ENCODE peak calls at places on chromosomes 12 and 14, in four cellular contexts. L is lung, C is K562, V is left lung. A is an unnamed sample.

GRCh38 chr12:87812030-87812429 is 217.2 kb downstream of the C12orf50 start:
- DNase-seq in L (no peak), C (no peak), V (no peak), A (no peak)

GRCh38 chr12:51082561-51083139 is 746 bp downstream of the CSRNP2 start:
- DNase-seq in L (no peak), C (no peak), V (no peak), A (peak; percentile 18)

GRCh38 chr12:49014547-49014946 is 4.0 kb downstream of the PRKAG1 start:
- DNase-seq in L (no peak), C (no peak), V (no peak), A (no peak)

GRCh38 chr12:131833896-131834641 is 5.9 kb downstream of the MMP17 start:
- DNase-seq in L (no peak), C (peak; percentile 53), V (no peak), A (no peak)

GRCh38 chr14:102235275-102235897 is 69.6 kb downstream of the MOK start:
- DNase-seq in L (peak; percentile 78), C (peak; percentile 83), V (peak; percentile 86), A (peak; percentile 59)

GRCh38 chr12:71904629-71905028 is 34.0 kb upstream of the TPH2 start:
- DNase-seq in L (no peak), C (no peak), V (no peak), A (no peak)

GRCh38 chr14:52342849-52343606 is 28.9 kb downstream of the PTGER2 start:
- DNase-seq in L (no peak), C (no peak), V (no peak), A (no peak)

GRCh38 chr12:116971222-116971621 is 60.5 kb downstream of the FBXW8 start:
- DNase-seq in L (no peak), C (no peak), V (no peak), A (no peak)

GRCh38 chr14:31363331-31364073 is 56.8 kb downstream of the HEATR5A start:
- DNase-seq in L (no peak), C (no peak), V (no peak), A (no peak)

GRCh38 chr14:31360919-31361662 is 59.3 kb downstream of the HEATR5A start:
- DNase-seq in L (no peak), C (no peak), V (no peak), A (no peak)

GRCh38 chr14:31357279-31357678 is 63.1 kb downstream of the HEATR5A start:
- DNase-seq in L (no peak), C (no peak), V (no peak), A (no peak)

DNA sequence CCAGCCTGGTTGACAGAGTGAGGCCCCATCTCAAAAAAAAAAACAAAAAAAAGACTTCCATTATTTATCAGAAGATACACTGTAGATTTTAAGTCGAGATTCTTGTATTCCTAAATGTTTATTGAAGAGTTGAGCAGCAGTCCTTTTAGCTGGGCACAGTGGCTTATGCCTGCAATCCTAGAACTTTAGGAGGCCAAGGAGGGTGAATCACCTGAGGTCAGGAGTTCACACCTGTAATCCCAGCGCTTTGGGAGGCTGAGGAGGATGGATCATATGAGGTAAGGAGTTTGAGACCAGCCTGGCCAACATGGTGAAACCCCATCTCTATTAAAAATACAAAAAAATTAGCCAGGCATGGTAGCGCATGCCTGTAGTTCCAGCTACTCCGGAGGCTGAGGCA is 57.6 kb downstream of the HEATR5A start:
- DNase-seq in L (no peak), C (no peak), V (no peak), A (no peak)
- TF ChIP-seq CTCF in L (no peak), C (no peak), V (no peak), A (no peak)

DNA sequence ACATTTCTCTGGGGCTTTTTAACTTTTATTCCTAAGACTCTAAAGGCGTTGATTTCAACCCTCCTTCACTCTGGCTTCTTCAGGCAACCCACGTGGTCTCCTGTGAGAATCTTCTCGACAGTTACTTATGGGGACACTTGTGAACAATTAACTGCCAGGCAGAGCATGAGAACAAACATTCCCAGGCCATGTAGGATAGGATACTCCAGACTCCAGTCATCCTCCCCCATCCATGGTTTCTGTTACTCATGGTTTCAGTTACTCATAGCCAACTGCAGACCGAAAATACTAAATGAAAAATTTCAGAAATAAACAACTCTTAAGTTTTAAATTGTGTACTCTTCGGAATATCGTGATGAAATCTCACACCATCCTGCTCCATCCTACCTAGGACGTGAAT is 19.5 kb downstream of the GPR68 start:
- DNase-seq in L (no peak), C (no peak), V (no peak), A (no peak)
- TF ChIP-seq CTCF in L (no peak), C (no peak), V (no peak), A (no peak)

DNA sequence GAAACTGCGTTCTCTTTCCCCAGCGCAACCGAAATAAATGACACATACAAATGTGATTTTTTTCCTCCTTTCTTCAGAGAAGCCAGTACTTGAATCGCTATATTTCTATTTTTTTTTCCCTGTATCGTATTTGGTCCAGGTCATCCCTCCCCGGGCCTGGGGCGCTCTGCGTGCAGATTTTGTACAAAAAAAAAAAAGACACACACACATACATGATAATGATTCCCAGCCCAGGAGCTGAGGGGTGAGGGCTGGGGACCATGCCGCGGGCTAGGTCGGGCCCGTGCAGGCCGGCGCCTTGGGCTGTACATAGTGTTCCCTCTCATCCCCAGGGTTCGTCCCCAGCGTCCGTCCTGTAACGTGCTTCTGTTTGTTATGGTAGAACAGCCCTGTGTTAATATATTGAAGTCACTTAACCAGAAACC is 3.0 kb downstream of the HOXC9 start:
- DNase-seq in L (no peak), C (no peak), V (no peak), A (no peak)
- TF ChIP-seq CTCF in L (no peak), C (no peak), V (no peak), A (no peak)

DNA sequence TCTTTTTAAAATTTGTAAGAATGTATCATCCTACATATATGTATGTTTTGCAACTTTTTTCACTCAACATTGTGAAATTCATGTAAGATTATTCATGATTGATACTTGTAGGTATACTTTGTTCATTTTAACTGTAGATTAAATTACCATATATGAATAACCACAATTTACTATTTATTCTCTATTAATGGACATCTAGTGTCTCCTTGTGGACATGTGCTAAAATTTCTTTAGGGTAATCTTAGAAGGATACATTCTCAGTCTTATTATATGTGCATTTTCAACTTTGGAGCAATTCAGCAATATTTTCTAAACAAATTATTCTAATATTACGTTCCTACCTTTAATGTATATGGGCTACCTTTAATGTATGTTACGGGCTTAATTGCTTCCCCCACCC is 192.4 kb downstream of the FUT8 start:
- DNase-seq in L (no peak), C (no peak), V (no peak), A (no peak)
- TF ChIP-seq CTCF in L (no peak), C (peak; percentile 52), V (no peak), A (no peak)

DNA sequence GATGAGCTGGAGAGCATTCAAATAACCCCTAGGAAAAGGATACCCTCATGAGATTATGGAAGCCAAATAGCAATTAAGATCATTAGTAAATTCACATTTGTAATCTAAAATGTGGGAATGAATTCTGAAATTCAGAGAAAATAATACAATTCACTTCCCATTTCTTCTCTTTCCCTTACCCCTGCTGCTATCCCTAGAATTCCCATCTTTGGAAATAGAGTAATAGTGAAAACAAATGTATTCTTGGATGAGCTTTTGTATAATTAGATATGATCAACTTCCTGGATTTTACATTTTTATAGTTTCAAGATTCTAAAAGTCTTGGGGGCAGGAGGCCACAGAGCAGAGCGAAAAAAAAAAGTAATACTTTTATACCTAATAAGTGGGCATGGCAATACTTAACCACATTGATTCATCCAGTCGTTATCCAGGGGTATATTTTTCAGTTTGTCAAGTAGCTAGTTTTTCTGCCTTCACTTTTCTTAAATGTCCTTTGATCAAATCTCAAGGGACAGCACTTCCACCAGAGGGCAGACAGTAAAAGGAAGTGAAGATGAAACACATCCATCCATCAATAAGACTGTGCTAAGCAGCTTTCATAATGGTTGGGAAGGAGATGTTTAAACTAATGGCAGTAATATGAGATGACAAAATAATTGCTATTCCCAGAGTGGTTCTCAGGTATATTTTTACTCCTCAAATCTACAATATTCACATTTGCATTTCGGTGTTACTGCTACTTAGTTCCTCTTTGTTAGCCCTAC is 401.3 kb downstream of the DIO2 start:
- DNase-seq in L (no peak), C (no peak), V (no peak), A (no peak)
- TF ChIP-seq CTCF in L (no peak), C (no peak), V (no peak), A (no peak)

GRCh38 chr12:104579716-104580495 is 123.2 kb downstream of the CHST11 start:
- DNase-seq in L (no peak), C (no peak), V (no peak), A (no peak)
- TF ChIP-seq CTCF in L (no peak), C (no peak), V (no peak), A (no peak)

DNA sequence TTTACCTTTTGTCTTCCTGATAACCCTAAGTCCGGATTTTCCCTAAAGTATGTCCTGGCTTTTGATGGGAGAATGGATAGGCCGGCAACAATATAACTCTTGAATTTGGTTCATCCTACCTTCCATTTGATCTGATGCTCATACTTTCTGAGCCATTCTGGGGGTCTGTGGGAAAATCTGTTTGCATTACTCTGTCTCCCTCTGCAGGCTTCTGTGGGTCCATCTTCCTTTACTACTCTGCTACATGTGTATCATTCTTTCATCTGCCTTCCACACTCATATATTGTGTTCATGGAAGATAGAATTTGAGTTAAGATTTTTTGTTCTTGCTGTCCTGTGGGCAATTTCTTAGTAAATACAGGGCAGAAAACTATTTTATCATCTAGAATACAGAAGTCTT is 101.5 kb downstream of the NAV3 start:
- DNase-seq in L (no peak), C (no peak), V (no peak), A (no peak)
- TF ChIP-seq CTCF in L (no peak), C (no peak), V (no peak), A (no peak)

GRCh38 chr12:76346236-76346635 is 2.0 kb downstream of the BBS10 start:
- DNase-seq in L (no peak), C (no peak), V (no peak), A (no peak)
- TF ChIP-seq CTCF in L (no peak), C (no peak), V (no peak), A (no peak)

DNA sequence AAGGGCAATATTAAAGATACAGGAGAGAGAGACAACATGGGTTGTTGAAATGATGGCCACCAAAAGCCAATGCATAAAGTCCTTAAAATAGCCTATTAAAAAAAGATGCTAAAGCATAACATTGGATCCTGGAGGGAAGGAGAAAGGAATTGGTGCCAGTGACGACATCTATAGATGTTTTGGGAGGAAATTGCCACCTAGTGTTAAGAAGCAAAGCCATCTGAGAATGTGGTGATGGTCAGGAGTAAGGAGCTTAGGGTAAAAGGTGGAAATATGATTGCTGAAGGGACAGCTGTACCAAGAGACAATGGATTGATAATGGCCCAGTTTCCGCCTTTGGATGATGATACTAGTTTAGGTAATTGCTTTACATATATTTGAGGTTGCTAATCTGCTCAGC is 85.1 kb downstream of the TMEM30B start:
- DNase-seq in L (no peak), C (no peak), V (no peak), A (no peak)
- TF ChIP-seq CTCF in L (no peak), C (no peak), V (no peak), A (no peak)